ENCODE peak calls at places on chromosomes 16 and 17, in eight cellular contexts. S is activated T-cell treated with anti-CD3 and anti-CD28 coated beads, Interleukin-2, amount 50 U/mL, for 24 hours; Q is ELR; R is iris pigment epithelial cell; D is AG10803; Z is activated CD4-positive, CD25-positive, alpha-beta regulatory T cell; G is cardiac muscle cell; E is ascending aorta. W is an unnamed sample.

GRCh38 chr17:74833501-74834361 is 26.0 kb downstream of the GRIN2C start:
- DNase-seq in S (no peak), Q (peak), R (peak), D (peak), Z (no peak), G (no peak), E (no peak), W (no peak)

GRCh38 chr16:54577566-54578180 is 291.1 kb upstream of the IRX3 start:
- DNase-seq in S (no peak), Q (no peak), R (no peak), D (no peak), Z (no peak), G (no peak), E (no peak), W (no peak)

GRCh38 chr16:69833357-69833781 is 71.2 kb downstream of the WWP2 start:
- DNase-seq in S (no peak), Q (no peak), R (peak), D (peak), Z (no peak), G (peak), E (no peak), W (no peak)

GRCh38 chr16:86618431-86619262 is 40.3 kb downstream of the FOXL1 start:
- DNase-seq in S (no peak), Q (no peak), R (peak), D (peak), Z (no peak), G (peak), E (no peak), W (no peak)

GRCh38 chr16:87570938-87571867 is 31.1 kb upstream of the JPH3 start:
- DNase-seq in S (no peak), Q (peak), R (peak), D (peak), Z (no peak), G (peak), E (peak), W (no peak)

GRCh38 chr16:79845006-79845733 is 244.6 kb upstream of the MAF start:
- DNase-seq in S (no peak), Q (no peak), R (no peak), D (no peak), Z (no peak), G (no peak), E (no peak), W (no peak)

GRCh38 chr17:47315451-47316266 is 8.1 kb upstream of the EFCAB13 start:
- DNase-seq in S (no peak), Q (peak), R (peak), D (peak), Z (no peak), G (peak), E (no peak), W (no peak)

GRCh38 chr16:82628741-82629140 is 2.0 kb downstream of the CDH13 start:
- DNase-seq in S (no peak), Q (peak), R (no peak), D (no peak), Z (no peak), G (no peak), E (no peak), W (no peak)

GRCh38 chr16:27174007-27174406 is 29.3 kb upstream of the KDM8 start:
- DNase-seq in S (peak), Q (no peak), R (no peak), D (no peak), Z (no peak), G (no peak), E (no peak), W (peak)

GRCh38 chr16:22284637-22285515 is 12.3 kb upstream of the POLR3E start:
- DNase-seq in S (no peak), Q (no peak), R (peak), D (peak), Z (no peak), G (peak), E (no peak), W (no peak)

GRCh38 chr16:71721066-71721740 is 3.3 kb downstream of the PHLPP2 start:
- DNase-seq in S (no peak), Q (no peak), R (no peak), D (no peak), Z (no peak), G (no peak), E (no peak), W (no peak)

GRCh38 chr17:21298056-21298982 is 13.8 kb downstream of the MAP2K3 start:
- DNase-seq in S (no peak), Q (no peak), R (no peak), D (no peak), Z (no peak), G (no peak), E (no peak), W (no peak)

GRCh38 chr17:81648013-81648706 is 8.2 kb downstream of the PDE6G start:
- DNase-seq in S (no peak), Q (no peak), R (no peak), D (no peak), Z (no peak), G (no peak), E (no peak), W (no peak)

GRCh38 chr17:33014751-33015150 is 23.1 kb downstream of the SPACA3 start:
- DNase-seq in S (no peak), Q (no peak), R (no peak), D (no peak), Z (no peak), G (peak), E (no peak), W (no peak)

GRCh38 chr16:68992521-68992920 is 112.9 kb upstream of the HAS3 start:
- DNase-seq in S (no peak), Q (peak), R (peak), D (peak), Z (no peak), G (peak), E (no peak), W (no peak)

GRCh38 chr16:77905356-77905920 is 116.9 kb upstream of the CLEC3A start:
- DNase-seq in S (no peak), Q (no peak), R (peak), D (no peak), Z (no peak), G (no peak), E (no peak), W (no peak)

GRCh38 chr16:79288046-79288445 is 312.5 kb downstream of the MAF start:
- DNase-seq in S (no peak), Q (no peak), R (no peak), D (no peak), Z (no peak), G (no peak), E (no peak), W (no peak)

GRCh38 chr16:12685806-12686205 is 117.9 kb downstream of the CPPED1 start:
- DNase-seq in S (no peak), Q (no peak), R (no peak), D (no peak), Z (no peak), G (no peak), E (no peak), W (no peak)

GRCh38 chr17:76584427-76585047 is 1.1 kb downstream of the ST6GALNAC2 start:
- DNase-seq in S (no peak), Q (no peak), R (no peak), D (no peak), Z (no peak), G (no peak), E (no peak), W (no peak)

GRCh38 chr16:31874354-31875111 is 926 bp downstream of the ZNF267 start:
- DNase-seq in S (no peak), Q (peak), R (peak), D (peak), Z (no peak), G (peak), E (no peak), W (no peak)

GRCh38 chr17:78693346-78694083 is 88.6 kb downstream of the CYTH1 start:
- DNase-seq in S (no peak), Q (no peak), R (no peak), D (no peak), Z (no peak), G (no peak), E (no peak), W (no peak)

GRCh38 chr17:67068999-67069398 is 24.6 kb downstream of the CACNG1 start:
- DNase-seq in S (no peak), Q (no peak), R (no peak), D (peak), Z (no peak), G (no peak), E (no peak), W (no peak)

GRCh38 chr17:66548158-66548557 is 245.7 kb downstream of the PRKCA start:
- DNase-seq in S (peak), Q (peak), R (no peak), D (peak), Z (no peak), G (no peak), E (no peak), W (no peak)

GRCh38 chr17:78924481-78925151 is 571 bp downstream of the TIMP2 start:
- DNase-seq in S (no peak), Q (peak), R (no peak), D (peak), Z (no peak), G (peak), E (no peak), W (no peak)

GRCh38 chr16:47779201-47780016 is 318.3 kb downstream of the PHKB start:
- DNase-seq in S (peak), Q (peak), R (peak), D (peak), Z (no peak), G (peak), E (no peak), W (no peak)

GRCh38 chr16:12542818-12543699 is 260.6 kb downstream of the CPPED1 start:
- DNase-seq in S (no peak), Q (no peak), R (no peak), D (no peak), Z (no peak), G (no peak), E (no peak), W (no peak)

GRCh38 chr17:10558049-10558448 is 8.6 kb upstream of the MYH2 start:
- DNase-seq in S (no peak), Q (no peak), R (no peak), D (no peak), Z (no peak), G (no peak), E (no peak), W (no peak)

GRCh38 chr17:58487589-58488427 is at the start of gene HSF5:
- DNase-seq in S (peak), Q (no peak), R (peak), D (no peak), Z (peak), G (peak), E (no peak), W (peak)

GRCh38 chr17:81419886-81420768 is 24.9 kb downstream of the BAHCC1 start:
- DNase-seq in S (no peak), Q (no peak), R (no peak), D (peak), Z (no peak), G (no peak), E (no peak), W (no peak)

GRCh38 chr17:57925361-57925990 is 29.7 kb downstream of the CUEDC1 start:
- DNase-seq in S (no peak), Q (no peak), R (no peak), D (no peak), Z (no peak), G (no peak), E (no peak), W (no peak)

GRCh38 chr16:4746991-4747574 is 12.7 kb downstream of the DNAAF8 start:
- DNase-seq in S (no peak), Q (no peak), R (no peak), D (peak), Z (no peak), G (peak), E (no peak), W (no peak)

GRCh38 chr17:3886776-3887175 is 6.1 kb downstream of the CAMKK1 start:
- DNase-seq in S (no peak), Q (no peak), R (peak), D (no peak), Z (no peak), G (no peak), E (no peak), W (peak)